ENCODE peak calls at places on chromosome 18, in nine cellular contexts. J is thoracic aorta, L is left ventricle myocardium inferior, D is heart left ventricle, G is foreskin fibroblast, Z is HFFc6, M is astrocyte of the spinal cord, R is astrocyte, T is fibroblast of lung. V is an unnamed sample.

GRCh38 chr18:76721207-76721996 is 101.0 kb upstream of the ZNF236 start:
- DNase-seq in J (no peak), D (no peak), G (no peak), R (no peak), M (no peak), Z (no peak), T (no peak), L (no peak), V (no peak)

GRCh38 chr18:63022429-63023022 is 297.0 kb downstream of the BCL2 start:
- DNase-seq in Z (no peak), G (no peak), L (no peak), M (no peak), T (no peak), J (no peak), D (no peak), R (no peak), V (no peak)

GRCh38 chr18:10170375-10170774 is 256.6 kb downstream of the VAPA start:
- DNase-seq in R (no peak), G (peak), J (no peak), D (no peak), M (peak), T (no peak), L (no peak), Z (no peak), V (no peak)

GRCh38 chr18:3449702-3450357 is at the start of gene TGIF1:
- DNase-seq in J (peak), R (peak), D (peak), M (peak), G (peak), L (peak), T (peak), Z (peak), V (peak)

GRCh38 chr18:57439617-57439975 is 4.4 kb downstream of the ONECUT2 start:
- DNase-seq in G (no peak), Z (no peak), J (no peak), D (no peak), M (no peak), R (no peak), T (no peak), L (no peak), V (peak)

GRCh38 chr18:79948719-79949411 is 2.6 kb downstream of the SLC66A2 start:
- DNase-seq in J (no peak), L (no peak), Z (no peak), R (no peak), G (no peak), D (no peak), M (no peak), T (no peak), V (no peak)

GRCh38 chr18:59983506-59983905 is 83.7 kb downstream of the PMAIP1 start:
- DNase-seq in Z (no peak), M (no peak), L (no peak), T (no peak), R (no peak), D (no peak), G (no peak), J (no peak), V (no peak)

GRCh38 chr18:3758531-3758930 is 308.6 kb downstream of the TGIF1 start:
- DNase-seq in T (peak), Z (peak), G (peak), L (no peak), D (no peak), R (peak), J (no peak), M (peak), V (no peak)

GRCh38 chr18:44537521-44537920 is 143.2 kb upstream of the SETBP1 start:
- DNase-seq in Z (peak), G (peak), M (peak), T (peak), D (no peak), L (no peak), J (peak), R (peak), V (no peak)

GRCh38 chr18:26747131-26747475 is 118.4 kb downstream of the AQP4 start:
- DNase-seq in D (no peak), R (no peak), J (no peak), T (peak), Z (peak), L (no peak), G (peak), M (peak), V (no peak)

GRCh38 chr18:74806700-74807416 is 209.2 kb downstream of the ZNF407 start:
- DNase-seq in G (peak), J (no peak), Z (peak), T (peak), L (no peak), R (peak), M (peak), D (no peak), V (peak)

GRCh38 chr18:11147962-11148654 is 1.3 kb downstream of the PIEZO2 start:
- DNase-seq in M (no peak), Z (no peak), J (no peak), D (no peak), R (no peak), L (no peak), G (peak), T (no peak), V (peak)

GRCh38 chr18:79903071-79903635 is 48.3 kb downstream of the SLC66A2 start:
- DNase-seq in J (no peak), T (no peak), L (no peak), G (no peak), R (no peak), Z (no peak), D (no peak), M (no peak), V (no peak)

GRCh38 chr18:32770181-32770650 is 2.6 kb downstream of the KLHL14 start:
- DNase-seq in G (no peak), T (no peak), Z (no peak), R (no peak), M (no peak), D (peak), L (no peak), J (no peak), V (peak)

GRCh38 chr18:10320848-10321247 is 133.6 kb upstream of the APCDD1 start:
- DNase-seq in R (peak), M (peak), D (no peak), Z (no peak), L (no peak), T (peak), J (no peak), G (peak), V (no peak)

GRCh38 chr18:9263264-9263663 is 71.3 kb upstream of the TWSG1 start:
- DNase-seq in Z (no peak), J (no peak), G (no peak), D (no peak), M (no peak), L (no peak), T (no peak), R (no peak), V (no peak)

GRCh38 chr18:7941533-7941932 is 374.4 kb downstream of the PTPRM start:
- DNase-seq in T (no peak), R (no peak), J (no peak), Z (no peak), L (no peak), G (no peak), M (no peak), D (peak), V (no peak)

GRCh38 chr18:26335139-26335933 is 109.1 kb downstream of the TAF4B start:
- DNase-seq in M (peak), Z (peak), L (no peak), D (no peak), J (no peak), G (peak), R (no peak), T (peak), V (no peak)

GRCh38 chr18:22556271-22556990 is 138.7 kb upstream of the CTAGE1 start:
- DNase-seq in R (peak), D (peak), M (peak), L (peak), G (no peak), J (peak), T (peak), Z (no peak), V (no peak)

DNA sequence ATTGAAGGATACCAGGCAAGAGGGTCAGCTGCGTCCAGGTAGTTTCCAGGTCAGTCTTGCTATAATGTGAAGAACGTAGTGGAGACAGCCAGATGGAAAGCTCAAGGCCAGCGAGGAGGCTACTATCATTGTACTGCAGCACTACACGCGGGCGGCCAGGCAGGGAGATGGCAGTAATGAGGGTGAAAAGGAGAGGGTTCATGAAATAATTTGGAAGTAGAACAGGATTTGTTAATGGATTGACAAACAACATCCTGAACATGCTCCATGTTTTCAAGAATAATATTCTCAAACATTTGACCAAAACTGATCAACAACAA is 17.1 kb downstream of the SPIRE1 start:
- DNase-seq in M (no peak), R (no peak), Z (no peak), J (no peak), L (no peak), T (no peak), D (no peak), G (no peak), V (no peak)
- TF ChIP-seq CTCF in M (no peak), R (no peak), Z (no peak), J (no peak), L (no peak), T (no peak), D (no peak), G (no peak), V (no peak)

GRCh38 chr18:58464104-58464625 is 164.7 kb downstream of the ALPK2 start:
- DNase-seq in M (no peak), G (no peak), J (no peak), T (no peak), D (no peak), L (no peak), Z (no peak), R (no peak), V (no peak)
- TF ChIP-seq CTCF in M (no peak), G (no peak), J (no peak), T (no peak), D (no peak), L (no peak), Z (no peak), R (no peak), V (no peak)

GRCh38 chr18:67628674-67629073 is 112.2 kb upstream of the DSEL start:
- DNase-seq in M (no peak), R (no peak), G (no peak), Z (no peak), D (no peak), L (no peak), J (no peak), T (no peak), V (no peak)
- TF ChIP-seq CTCF in M (no peak), R (no peak), G (no peak), Z (no peak), D (no peak), L (no peak), J (no peak), T (no peak), V (no peak)

GRCh38 chr18:48022531-48023330 is 92.3 kb upstream of the SMAD2 start:
- DNase-seq in D (no peak), L (no peak), J (no peak), M (peak), R (peak), Z (peak), G (peak), T (peak), V (peak)
- TF ChIP-seq CTCF in D (peak), L (peak), J (peak), M (peak), R (peak), Z (peak), G (peak), T (peak), V (peak)

GRCh38 chr18:66124394-66124793 is 373.6 kb downstream of the CDH7 start:
- DNase-seq in R (no peak), D (no peak), T (no peak), M (no peak), Z (no peak), L (no peak), G (no peak), J (no peak), V (no peak)
- TF ChIP-seq CTCF in R (no peak), D (peak), T (no peak), M (no peak), Z (no peak), L (peak), G (no peak), J (no peak), V (no peak)

DNA sequence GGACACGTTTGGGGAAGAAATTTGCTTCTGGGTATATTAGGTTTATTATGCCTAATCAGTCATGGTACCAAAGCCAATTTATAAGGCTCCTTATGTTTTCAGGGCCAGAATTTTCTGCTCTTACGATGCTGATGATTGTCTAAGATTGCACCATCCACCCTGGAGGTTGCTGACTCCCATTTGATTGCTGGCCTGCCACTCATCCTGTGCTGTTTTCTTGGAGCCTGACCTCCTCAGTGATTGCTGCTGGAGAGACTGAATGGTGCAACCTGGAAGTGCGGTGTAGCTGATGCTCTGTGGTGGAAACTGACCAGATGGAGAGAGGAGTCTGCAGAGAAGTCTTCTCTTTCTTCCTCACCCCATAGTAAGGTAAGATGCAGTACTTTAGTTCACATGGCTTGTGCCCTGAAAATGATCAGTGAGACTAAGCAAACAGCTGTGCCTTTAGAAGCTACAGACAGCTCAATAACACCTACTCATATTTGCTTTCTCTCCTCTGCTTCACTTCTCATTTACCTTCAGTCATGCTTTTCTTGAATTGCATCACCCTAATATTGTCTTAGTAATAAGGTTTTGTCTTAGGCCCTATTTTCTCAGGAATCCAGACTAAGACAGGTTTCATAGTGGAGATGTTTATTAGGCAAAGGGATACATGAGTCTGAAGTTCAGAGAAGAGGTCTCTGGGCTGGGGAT is 17.4 kb downstream of the ZNF24 start:
- DNase-seq in Z (no peak), M (no peak), J (no peak), G (no peak), L (no peak), R (no peak), D (no peak), T (no peak), V (no peak)
- TF ChIP-seq CTCF in Z (no peak), M (no peak), J (no peak), G (no peak), L (no peak), R (no peak), D (no peak), T (no peak), V (no peak)

GRCh38 chr18:34352385-34353163 is 127.9 kb upstream of the NOL4 start:
- DNase-seq in Z (no peak), R (no peak), J (no peak), D (no peak), G (peak), L (no peak), T (peak), M (peak), V (no peak)
- TF ChIP-seq CTCF in Z (no peak), R (peak), J (no peak), D (peak), G (no peak), L (peak), T (no peak), M (peak), V (no peak)

V was measured in GM13976.